ENCODE peak calls at places on chromosomes 3 and 15, in four cellular contexts. Z is psoas muscle, D is RWPE2, G is left ventricle myocardium inferior. Y is an unnamed sample.
A peak's percentile ranks its signal among the peaks of the same experiment; 100 is the strongest.

GRCh38 chr3:45417949-45418847 is 29.8 kb downstream of the LARS2 start:
- DNase-seq in G (no peak), Z (no peak), D (no peak), Y (no peak)

GRCh38 chr3:123488641-123489347 is 39.9 kb upstream of the ADCY5 start:
- DNase-seq in Z (no peak), D (no peak), G (no peak), Y (no peak)

GRCh38 chr3:122258757-122259371 is 66.2 kb upstream of the CSTA start:
- DNase-seq in D (no peak), G (peak; percentile 74), Z (peak; percentile 53), Y (no peak)

GRCh38 chr3:134311265-134311664 is 60.6 kb upstream of the RYK start:
- DNase-seq in Z (no peak), D (no peak), G (no peak), Y (no peak)

GRCh38 chr3:133967992-133968892 is 61.5 kb downstream of the SLCO2A1 start:
- DNase-seq in D (no peak), Z (no peak), G (no peak), Y (peak; percentile 39)

GRCh38 chr3:113436794-113437193 is 4.5 kb downstream of the CFAP44 start:
- DNase-seq in Z (no peak), D (no peak), G (no peak), Y (no peak)

GRCh38 chr15:100940785-100941379 is 21.7 kb downstream of the LRRK1 start:
- DNase-seq in G (no peak), Z (no peak), D (no peak), Y (no peak)

GRCh38 chr15:39151545-39151944 is 429.3 kb upstream of the THBS1 start:
- DNase-seq in D (no peak), G (no peak), Z (no peak), Y (no peak)

GRCh38 chr15:63718590-63719035 is 115.1 kb downstream of the HERC1 start:
- DNase-seq in G (no peak), Z (no peak), D (no peak), Y (no peak)

GRCh38 chr15:56883088-56883487 is 35.4 kb upstream of the TCF12 start:
- DNase-seq in Z (no peak), D (no peak), G (no peak), Y (no peak)

GRCh38 chr3:123453675-123454074 is 4.8 kb upstream of the ADCY5 start:
- DNase-seq in G (no peak), D (no peak), Z (no peak), Y (no peak)

GRCh38 chr3:150407818-150408231 is 273 bp upstream of the TSC22D2 start:
- DNase-seq in Z (peak; percentile 97), G (peak; percentile 97), D (no peak), Y (no peak)

GRCh38 chr3:113678773-113679172 is 17.7 kb downstream of the USF3 start:
- DNase-seq in G (no peak), Z (no peak), D (no peak), Y (no peak)

GRCh38 chr15:74174216-74174965 is 881 bp downstream of the ISLR start:
- DNase-seq in G (peak; percentile 41), D (peak; percentile 66), Z (no peak), Y (no peak)

GRCh38 chr3:72663429-72663828 is 184.8 kb downstream of the SHQ1 start:
- DNase-seq in D (no peak), G (no peak), Z (no peak), Y (no peak)

GRCh38 chr15:65101418-65101890 is 13.5 kb downstream of the UBAP1L start:
- DNase-seq in G (peak; percentile 58), D (peak; percentile 47), Z (peak; percentile 70), Y (no peak)

GRCh38 chr3:8705575-8705974 is 28.0 kb upstream of the CAV3 start:
- DNase-seq in Z (no peak), G (no peak), D (no peak), Y (no peak)

DNA sequence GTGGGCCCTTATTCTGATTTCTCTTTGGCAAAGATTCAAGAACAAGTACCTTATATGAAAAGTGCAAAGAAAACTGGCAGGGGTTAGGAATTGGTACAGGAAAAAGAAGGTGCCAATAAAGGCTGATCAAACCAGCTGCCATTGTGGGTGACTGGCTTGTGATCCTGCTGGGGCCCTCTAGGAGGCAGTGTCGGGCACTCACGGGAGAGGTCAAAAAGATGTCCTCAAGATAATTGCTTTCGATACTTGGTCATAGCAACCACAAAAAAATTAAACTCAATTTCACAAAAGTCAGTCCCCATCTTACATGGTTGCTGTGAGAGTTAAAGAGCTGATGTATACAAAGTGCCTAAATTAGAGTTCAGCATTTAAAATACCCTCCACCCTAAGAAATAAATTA is 31.0 kb upstream of the CAV3 start:
- DNase-seq in Z (no peak), D (no peak), G (no peak), Y (no peak)
- TF ChIP-seq CTCF in Z (no peak), D (peak; percentile 19), G (no peak), Y (peak; percentile 49)

GRCh38 chr3:188927971-188928370 is 243.8 kb upstream of the TPRG1 start:
- DNase-seq in G (no peak), D (no peak), Z (no peak), Y (no peak)

GRCh38 chr3:188926741-188927650 is 244.8 kb upstream of the TPRG1 start:
- DNase-seq in G (no peak), Z (no peak), D (no peak), Y (no peak)

GRCh38 chr3:188931531-188931930 is 240.2 kb upstream of the TPRG1 start:
- DNase-seq in D (no peak), Z (no peak), G (no peak), Y (no peak)

GRCh38 chr3:188926141-188926540 is 245.6 kb upstream of the TPRG1 start:
- DNase-seq in Z (no peak), D (no peak), G (no peak), Y (no peak)

GRCh38 chr3:188929138-188929537 is 242.6 kb upstream of the TPRG1 start:
- DNase-seq in D (no peak), G (no peak), Z (no peak), Y (no peak)
- TF ChIP-seq CTCF in D (peak; percentile 42), G (peak; percentile 50), Z (no peak), Y (peak; percentile 64)

GRCh38 chr3:196198771-196199753 is 12.1 kb downstream of the ZDHHC19 start:
- DNase-seq in G (no peak), Z (no peak), D (no peak), Y (no peak)
- TF ChIP-seq CTCF in G (no peak), Z (no peak), D (no peak), Y (peak; percentile 44)

GRCh38 chr15:79059081-79059572 is 31.5 kb downstream of the RASGRF1 start:
- DNase-seq in Z (no peak), D (no peak), G (no peak), Y (no peak)
- TF ChIP-seq CTCF in Z (no peak), D (no peak), G (no peak), Y (no peak)

Y was measured in chondrocyte.